ENCODE peak calls at places on chromosome 22, in eight cellular contexts. X is stimulated activated CD4-positive, alpha-beta T cell treated with anti-CD3 and anti-CD28 coated beads, Interleukin-2, amount 100 ng/mL, for 48 hours; U is IMR-90; O is HT1080; Q is dorsolateral prefrontal cortex; I is breast epithelium; T is stimulated activated CD8-positive, alpha-beta memory T cell treated with anti-CD3 and anti-CD28 coated beads, Interleukin-15, amount 100 ng/mL, for 4 hours; W is HFF-Myc. R is an unnamed sample.

GRCh38 chr22:42300286-42301071 is 30.0 kb upstream of the TCF20 start:
- DNase-seq in I (no peak), U (no peak), O (no peak), W (no peak), T (no peak), X (no peak), Q (no peak), R (no peak)

GRCh38 chr22:45469573-45470383 is 32.9 kb upstream of the FBLN1 start:
- DNase-seq in W (peak), O (no peak), T (no peak), I (no peak), U (no peak), Q (no peak), X (no peak), R (no peak)

GRCh38 chr22:19593991-19594569 is 69.9 kb upstream of the CLDN5 start:
- DNase-seq in X (no peak), W (no peak), O (no peak), I (no peak), T (no peak), U (no peak), Q (no peak), R (no peak)

GRCh38 chr22:19620742-19621371 is 93.4 kb upstream of the SEPTIN5 start:
- DNase-seq in Q (no peak), U (no peak), T (no peak), X (no peak), W (no peak), I (no peak), O (no peak), R (no peak)

GRCh38 chr22:25013634-25014033 is 61.1 kb downstream of the KIAA1671 start:
- DNase-seq in U (no peak), Q (no peak), X (no peak), O (no peak), I (no peak), W (no peak), T (no peak), R (no peak)

GRCh38 chr22:36497910-36498669 is 8.8 kb downstream of the FOXRED2 start:
- DNase-seq in O (no peak), T (no peak), U (no peak), W (no peak), X (no peak), I (no peak), Q (peak), R (no peak)

GRCh38 chr22:20118572-20119020 is 1.6 kb upstream of the TRMT2A start:
- DNase-seq in Q (no peak), I (no peak), U (no peak), T (no peak), X (no peak), O (no peak), W (no peak), R (no peak)

GRCh38 chr22:22168190-22168940 is 76.2 kb upstream of the VPREB1 start:
- DNase-seq in W (no peak), I (no peak), U (peak), Q (no peak), T (no peak), X (no peak), O (peak), R (peak)

GRCh38 chr22:44137415-44137814 is 43.3 kb upstream of the PARVG start:
- DNase-seq in W (no peak), T (no peak), X (no peak), I (no peak), Q (no peak), U (no peak), O (no peak), R (no peak)

GRCh38 chr22:38088723-38089473 is 4.9 kb upstream of the SLC16A8 start:
- DNase-seq in Q (no peak), X (no peak), O (no peak), I (no peak), T (no peak), U (no peak), W (no peak), R (no peak)

GRCh38 chr22:28951969-28952521 is 68.7 kb downstream of the ZNRF3 start:
- DNase-seq in I (no peak), X (no peak), O (no peak), T (no peak), W (no peak), U (peak), Q (no peak), R (no peak)

GRCh38 chr22:29379258-29379657 is 9.1 kb downstream of the AP1B1 start:
- DNase-seq in U (no peak), T (no peak), I (no peak), Q (no peak), X (no peak), W (no peak), O (no peak), R (no peak)

GRCh38 chr22:18079706-18080230 is 2.0 kb downstream of the PEX26 start:
- DNase-seq in I (no peak), T (no peak), W (no peak), U (no peak), X (no peak), Q (no peak), O (no peak), R (no peak)

GRCh38 chr22:36360871-36361383 is 26.8 kb downstream of the MYH9 start:
- DNase-seq in X (no peak), I (no peak), W (no peak), Q (no peak), U (peak), O (no peak), T (no peak), R (no peak)

GRCh38 chr22:28710889-28711285 is 30.7 kb downstream of the CHEK2 start:
- DNase-seq in Q (no peak), W (no peak), T (no peak), U (peak), I (no peak), X (no peak), O (no peak), R (no peak)

GRCh38 chr22:17814084-17814483 is 39.8 kb upstream of the BID start:
- DNase-seq in Q (no peak), X (no peak), U (no peak), T (no peak), O (no peak), W (no peak), I (no peak), R (no peak)

GRCh38 chr22:45602824-45603301 is 68.8 kb upstream of the ATXN10 start:
- DNase-seq in I (no peak), T (no peak), X (no peak), W (peak), U (no peak), Q (no peak), O (peak), R (no peak)

GRCh38 chr22:44410396-44411056 is 87.5 kb downstream of the RTL6 start:
- DNase-seq in X (no peak), T (no peak), O (no peak), W (no peak), I (peak), Q (no peak), U (no peak), R (no peak)

GRCh38 chr22:39332441-39333064 is 13.1 kb upstream of the RPL3 start:
- DNase-seq in O (no peak), W (no peak), U (no peak), I (no peak), X (no peak), T (no peak), Q (no peak), R (no peak)

GRCh38 chr22:37927129-37927936 is 21.2 kb downstream of the MICALL1 start:
- DNase-seq in Q (no peak), I (no peak), T (no peak), O (no peak), U (no peak), X (no peak), W (no peak), R (no peak)

GRCh38 chr22:44316393-44317162 is 3.8 kb upstream of the SHISAL1 start:
- DNase-seq in O (no peak), I (no peak), Q (no peak), X (no peak), U (no peak), T (no peak), W (no peak), R (no peak)

GRCh38 chr22:30000566-30000965 is 79.7 kb upstream of the HORMAD2 start:
- DNase-seq in I (no peak), X (peak), Q (no peak), U (peak), T (no peak), W (no peak), O (peak), R (no peak)

GRCh38 chr22:22767876-22768602 is 119.6 kb upstream of the IGLL5 start:
- DNase-seq in X (no peak), W (no peak), O (no peak), U (no peak), T (no peak), I (no peak), Q (no peak), R (no peak)

GRCh38 chr22:24412274-24412673 is 15.1 kb upstream of the ADORA2A start:
- DNase-seq in U (no peak), O (no peak), I (no peak), W (no peak), T (no peak), X (no peak), Q (no peak), R (no peak)

GRCh38 chr22:44676441-44677298 is 25.3 kb upstream of the PRR5 start:
- DNase-seq in W (no peak), X (no peak), I (no peak), O (no peak), T (no peak), U (peak), Q (no peak), R (no peak)

GRCh38 chr22:49825944-49826602 is 1.6 kb downstream of the BRD1 start:
- DNase-seq in I (no peak), U (peak), Q (no peak), T (peak), X (no peak), W (no peak), O (peak), R (no peak)

GRCh38 chr22:19963863-19964642 is 22.4 kb upstream of the TXNRD2 start:
- DNase-seq in O (no peak), W (no peak), T (no peak), U (no peak), X (no peak), Q (no peak), I (no peak), R (no peak)

R was measured in NCI-H1930.